ENCODE peak calls at places on chromosomes 6 and 20, in four cellular contexts. A is glutamatergic neuron, W is kidney tubule cell, F is EL. R is an unnamed sample.

GRCh38 chr6:42237857-42238256 is 20.2 kb upstream of the MRPS10 start:
- DNase-seq in A (no peak), F (no peak), W (no peak), R (no peak)

GRCh38 chr6:16704706-16705402 is 56.4 kb downstream of the ATXN1 start:
- DNase-seq in W (no peak), A (no peak), F (peak; percentile 60), R (no peak)

GRCh38 chr6:25327372-25327771 is 48.2 kb downstream of the CARMIL1 start:
- DNase-seq in W (no peak), F (no peak), A (no peak), R (no peak)

GRCh38 chr6:146902846-146903245 is 301.4 kb upstream of the STXBP5 start:
- DNase-seq in A (no peak), W (no peak), F (no peak), R (no peak)

GRCh38 chr6:112618796-112619195 is 271.7 kb downstream of the RFPL4B start:
- DNase-seq in F (peak; percentile 24), W (peak; percentile 18), A (peak; percentile 26), R (peak; percentile 37)

GRCh38 chr6:119351005-119351394 is 1.4 kb upstream of the MAN1A1 start:
- DNase-seq in W (peak; percentile 56), F (peak; percentile 27), A (no peak), R (no peak)

GRCh38 chr6:28240517-28240916 is 11.6 kb downstream of the ZKSCAN4 start:
- DNase-seq in F (no peak), A (no peak), W (no peak), R (no peak)

GRCh38 chr6:147615659-147616456 is 107.4 kb downstream of the SAMD5 start:
- DNase-seq in A (no peak), W (no peak), F (peak; percentile 31), R (no peak)

GRCh38 chr20:48827880-48828733 is at the start of gene PREX1:
- DNase-seq in W (peak; percentile 28), F (peak; percentile 76), A (peak; percentile 83), R (peak; percentile 90)

GRCh38 chr6:133774356-133774755 is 114.6 kb upstream of the TCF21 start:
- DNase-seq in W (peak; percentile 77), F (peak; percentile 71), A (no peak), R (no peak)

GRCh38 chr20:22106308-22106938 is 401.0 kb downstream of the PAX1 start:
- DNase-seq in F (no peak), W (no peak), A (no peak), R (no peak)

GRCh38 chr6:124339610-124340339 is 536.1 kb downstream of the NKAIN2 start:
- DNase-seq in W (no peak), F (no peak), A (no peak), R (no peak)

GRCh38 chr6:164048840-164049239 is 634.3 kb downstream of the QKI start:
- DNase-seq in F (peak; percentile 23), W (peak; percentile 80), A (no peak), R (no peak)

GRCh38 chr20:58424218-58424617 is 35.2 kb downstream of the VAPB start:
- DNase-seq in A (no peak), F (no peak), W (no peak), R (no peak)

R was measured in D341Med.